ENCODE peak calls at places on chromosomes 5 and 9, in four cellular contexts. F is neural crest cell, R is AG04450, B is GM12878. L is an unnamed sample.

GRCh38 chr5:66193419-66193818 is 49.3 kb downstream of the SREK1 start:
- DNase-seq in F (no peak), R (no peak), B (no peak), L (no peak)

GRCh38 chr9:84677080-84677479 is 7.6 kb downstream of the NTRK2 start:
- DNase-seq in F (no peak), R (no peak), B (no peak), L (no peak)

GRCh38 chr5:138911441-138911840 is 36.3 kb upstream of the LRRTM2 start:
- DNase-seq in F (no peak), R (no peak), B (no peak), L (peak; percentile 39)

GRCh38 chr5:79802404-79802803 is 112.8 kb downstream of the CMYA5 start:
- DNase-seq in F (no peak), R (no peak), B (no peak), L (no peak)

GRCh38 chr5:66891184-66891925 is 295.2 kb downstream of the MAST4 start:
- DNase-seq in F (no peak), R (no peak), B (no peak), L (no peak)

GRCh38 chr9:76194896-76195295 is 199.3 kb downstream of the RFK start:
- DNase-seq in F (no peak), R (no peak), B (no peak), L (no peak)

GRCh38 chr5:119453045-119453383 is 717 bp downstream of the HSD17B4 start:
- DNase-seq in F (no peak), R (no peak), B (no peak), L (no peak)

GRCh38 chr9:128099932-128100491 is 27.5 kb downstream of the PTGES2 start:
- DNase-seq in F (no peak), R (no peak), B (no peak), L (no peak)

GRCh38 chr5:103305829-103306228 is 47.3 kb downstream of the MACIR start:
- DNase-seq in F (no peak), R (no peak), B (no peak), L (no peak)

GRCh38 chr9:33202552-33203300 is 35.6 kb upstream of the B4GALT1 start:
- DNase-seq in F (no peak), R (no peak), B (peak; percentile 72), L (peak; percentile 49)

GRCh38 chr9:107737987-107738743 is 248.6 kb upstream of the KLF4 start:
- DNase-seq in F (no peak), R (peak; percentile 55), B (no peak), L (no peak)

GRCh38 chr5:158429564-158429963 is 570.6 kb upstream of the CLINT1 start:
- DNase-seq in F (no peak), R (no peak), B (no peak), L (no peak)

GRCh38 chr9:13266172-13266571 is 13.3 kb downstream of the MPDZ start:
- DNase-seq in F (no peak), R (no peak), B (no peak), L (peak; percentile 92)

GRCh38 chr5:137075163-137075970 is 423.8 kb downstream of the SPOCK1 start:
- DNase-seq in F (peak; percentile 55), R (no peak), B (no peak), L (no peak)

GRCh38 chr9:133563286-133564213 is 29.0 kb downstream of the ADAMTSL2 start:
- DNase-seq in F (no peak), R (no peak), B (no peak), L (no peak)

DNA sequence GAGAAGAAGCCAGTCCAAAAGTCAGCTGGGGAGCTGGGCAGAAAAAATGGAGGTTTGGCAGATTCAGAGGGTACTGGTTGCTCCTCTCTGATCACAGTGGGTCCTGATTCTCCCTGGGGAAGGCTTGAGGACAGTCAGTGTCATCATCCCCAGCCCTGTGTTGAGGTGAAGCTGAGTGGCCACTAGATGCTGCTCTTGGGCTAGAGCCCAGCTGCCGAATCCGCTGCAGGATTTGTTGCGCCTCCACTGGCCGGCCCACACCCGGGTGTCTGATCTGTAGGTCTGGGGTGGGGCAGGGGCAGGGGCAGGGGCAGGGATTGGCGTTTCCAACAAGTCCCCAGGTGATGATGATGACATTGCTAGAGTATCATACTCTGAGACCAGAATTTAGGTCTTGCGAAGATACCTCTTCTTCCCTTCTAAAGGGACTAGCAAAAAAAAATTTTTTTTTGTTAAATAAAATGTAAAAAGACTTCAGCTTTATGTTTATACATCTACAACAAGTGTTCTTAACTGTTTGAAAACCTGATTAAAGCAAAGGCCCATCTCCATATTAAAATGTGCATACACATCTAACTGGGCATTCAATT is 106.8 kb downstream of the PDE6A start:
- DNase-seq in F (peak; percentile 61), R (peak; percentile 29), B (no peak), L (peak; percentile 56)
- TF ChIP-seq CTCF in F (peak; percentile 77), R (peak; percentile 94), B (peak; percentile 34), L (peak; percentile 96)

GRCh38 chr5:135013445-135013844 is 20.6 kb downstream of the PITX1 start:
- DNase-seq in F (no peak), R (no peak), B (no peak), L (no peak)
- TF ChIP-seq CTCF in F (no peak), R (no peak), B (no peak), L (no peak)

GRCh38 chr5:178208540-178209227 is 4.4 kb downstream of the HNRNPAB start:
- DNase-seq in F (no peak), R (no peak), B (no peak), L (no peak)
- TF ChIP-seq CTCF in F (peak; percentile 43), R (peak; percentile 37), B (peak; percentile 27), L (peak; percentile 29)

DNA sequence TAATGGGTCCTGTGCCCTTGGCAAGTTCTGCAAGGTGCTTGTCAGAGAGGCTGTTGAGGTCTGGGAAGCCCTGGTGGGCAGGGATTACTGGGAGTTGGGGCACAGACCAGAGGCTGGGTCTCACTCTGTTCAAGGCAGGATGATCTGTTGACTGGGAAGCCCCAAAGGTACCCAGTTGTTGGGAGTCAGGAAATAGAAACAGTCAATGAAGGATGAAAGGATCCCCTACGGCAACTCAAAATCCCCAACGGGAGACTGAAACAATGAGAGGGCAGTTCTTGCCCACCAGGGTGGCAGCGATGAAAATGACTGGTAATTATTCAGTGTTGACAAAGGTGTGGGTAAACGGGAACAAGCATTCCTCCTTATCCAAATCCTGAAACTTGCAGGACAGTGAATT is 31.2 kb downstream of the BNIP1 start:
- DNase-seq in F (no peak), R (no peak), B (no peak), L (no peak)
- TF ChIP-seq CTCF in F (no peak), R (no peak), B (no peak), L (no peak)

DNA sequence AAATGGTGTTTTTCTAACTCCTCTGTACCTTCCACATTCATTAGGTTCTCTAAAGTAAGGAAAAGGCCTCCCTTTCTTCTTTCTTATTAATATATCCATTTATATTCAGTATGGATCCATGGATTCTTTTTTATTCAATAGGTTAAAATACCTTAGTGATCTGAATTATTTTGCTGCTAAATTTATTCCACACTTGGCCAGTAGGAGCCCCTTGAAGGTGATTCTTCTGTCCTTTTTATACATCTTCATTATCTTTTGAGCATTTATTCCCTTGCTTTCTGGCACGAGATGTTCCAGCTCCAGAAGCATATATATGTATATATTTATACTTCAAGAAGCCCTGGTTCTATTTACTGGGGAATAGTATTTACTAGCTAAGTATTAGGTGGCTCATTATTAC is 311.8 kb upstream of the SGCD start:
- DNase-seq in F (no peak), R (no peak), B (no peak), L (no peak)
- TF ChIP-seq CTCF in F (peak; percentile 31), R (no peak), B (no peak), L (no peak)

DNA sequence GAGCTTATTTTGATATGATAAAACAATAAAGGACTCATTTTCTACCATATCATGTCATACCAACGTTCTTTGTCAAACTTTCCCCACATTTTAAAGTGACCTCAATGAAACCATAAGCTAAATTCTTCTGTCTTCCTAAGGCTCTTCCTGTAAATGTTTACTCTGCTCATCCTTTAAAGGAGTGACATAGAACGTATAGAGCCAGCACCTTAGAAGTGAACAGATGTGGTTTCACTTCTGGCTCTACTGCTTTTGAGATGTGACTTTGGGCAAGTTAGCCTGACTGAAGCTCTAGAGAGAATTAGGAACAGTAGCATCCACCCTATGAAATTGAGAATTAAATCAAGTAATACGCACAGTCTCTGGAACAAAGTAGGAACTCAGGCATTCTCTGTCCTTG is 24.1 kb downstream of the SAR1B start:
- DNase-seq in F (no peak), R (no peak), B (no peak), L (no peak)
- TF ChIP-seq CTCF in F (no peak), R (no peak), B (no peak), L (no peak)

GRCh38 chr5:135203593-135204036 is 169.6 kb upstream of the PITX1 start:
- DNase-seq in F (no peak), R (no peak), B (no peak), L (no peak)
- TF ChIP-seq CTCF in F (peak; percentile 48), R (peak; percentile 39), B (peak; percentile 40), L (peak; percentile 26)

DNA sequence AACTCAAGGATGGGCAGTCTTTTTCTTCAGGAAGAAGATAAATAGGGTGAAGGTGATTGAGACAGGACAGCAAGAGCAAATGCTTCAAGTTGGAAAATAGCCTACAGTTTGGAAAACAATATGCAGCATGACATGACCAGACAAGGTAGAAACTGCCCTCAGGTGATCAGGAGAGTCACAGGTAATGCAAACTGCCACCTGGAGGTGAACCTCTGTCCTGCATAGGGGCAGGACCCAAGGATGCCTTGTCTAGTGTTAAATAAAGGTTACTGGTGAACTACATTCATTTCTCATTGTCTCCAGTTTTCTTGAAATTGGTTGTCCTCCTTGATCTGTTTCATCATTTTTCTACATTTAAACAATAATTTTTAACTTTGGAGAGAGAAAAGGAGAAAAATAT is 232.1 kb downstream of the SEMA5A start:
- DNase-seq in F (no peak), R (no peak), B (no peak), L (no peak)
- TF ChIP-seq CTCF in F (no peak), R (no peak), B (no peak), L (no peak)

GRCh38 chr9:132182609-132183073 is 20.8 kb downstream of the NTNG2 start:
- DNase-seq in F (no peak), R (no peak), B (no peak), L (no peak)
- TF ChIP-seq CTCF in F (peak; percentile 33), R (peak; percentile 40), B (no peak), L (peak; percentile 45)

DNA sequence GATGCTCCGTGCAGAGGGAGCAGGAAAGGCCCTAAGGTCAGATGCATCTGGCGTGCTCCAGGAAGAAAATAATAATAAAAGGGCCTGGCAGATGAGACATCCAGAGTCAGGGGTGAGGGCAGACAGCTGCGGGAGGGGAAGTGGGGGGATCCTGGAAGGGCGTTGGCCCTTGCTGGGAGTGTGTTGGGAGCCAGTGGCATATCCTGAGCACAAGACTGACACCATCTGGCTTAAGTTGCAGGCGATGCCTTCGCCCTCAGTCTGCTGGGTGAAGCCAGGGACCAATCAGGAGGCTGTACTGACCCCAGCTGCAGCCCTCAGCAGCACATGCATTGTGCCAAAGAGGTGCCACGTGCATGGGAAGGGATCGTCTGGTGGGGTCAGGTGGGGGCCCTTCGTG is 3.8 kb downstream of the OR2V2 start:
- DNase-seq in F (no peak), R (no peak), B (no peak), L (no peak)
- TF ChIP-seq CTCF in F (no peak), R (no peak), B (no peak), L (no peak)

L was measured in astrocyte of the cerebellum.